ENCODE peak calls at places on chromosomes 5 and 9, in four cellular contexts. A, R, J and N are unnamed samples.

GRCh38 chr9:134099123-134099761 is 31.4 kb upstream of the BRD3 start:
- DNase-seq in R (peak; percentile 24), J (peak; percentile 60), A (peak; percentile 78), N (peak; percentile 56)

GRCh38 chr9:87840126-87840525 is 42.6 kb upstream of the SPATA31E1 start:
- DNase-seq in J (no peak), A (no peak), R (no peak), N (no peak)

GRCh38 chr5:89243611-89244010 is 360.6 kb upstream of the MEF2C start:
- DNase-seq in J (no peak), A (no peak), R (no peak), N (no peak)

GRCh38 chr9:33860200-33860871 is 43.4 kb downstream of the UBE2R2 start:
- DNase-seq in R (no peak), J (no peak), A (no peak), N (no peak)

GRCh38 chr5:150599917-150600511 is 40.4 kb upstream of the SYNPO start:
- DNase-seq in R (no peak), A (peak; percentile 29), J (no peak), N (no peak)

GRCh38 chr5:146388418-146388817 is 49.8 kb downstream of the POU4F3 start:
- DNase-seq in J (no peak), R (no peak), A (no peak), N (no peak)

GRCh38 chr5:141245250-141245717 is at the start of gene PCDHB15:
- DNase-seq in R (no peak), J (no peak), A (peak; percentile 11), N (no peak)

GRCh38 chr5:343461-344401 is 22.2 kb downstream of the AHRR start:
- DNase-seq in J (peak; percentile 72), A (no peak), R (no peak), N (peak; percentile 64)

GRCh38 chr9:136773386-136774044 is 9.2 kb upstream of the LCN15 start:
- DNase-seq in J (no peak), A (peak; percentile 78), R (no peak), N (no peak)

GRCh38 chr9:37992924-37993349 is 76.1 kb downstream of the SHB start:
- DNase-seq in R (no peak), J (no peak), A (peak; percentile 66), N (peak; percentile 74)

GRCh38 chr9:89500008-89500407 is 2.1 kb upstream of the SEMA4D start:
- DNase-seq in R (no peak), J (no peak), A (no peak), N (no peak)

GRCh38 chr5:35820720-35821119 is 36.0 kb upstream of the IL7R start:
- DNase-seq in A (no peak), J (no peak), R (no peak), N (peak; percentile 26)

GRCh38 chr5:10801931-10802674 is 41.1 kb upstream of the DAP start:
- DNase-seq in J (no peak), A (no peak), R (no peak), N (no peak)

GRCh38 chr5:73114029-73114688 is 6.2 kb upstream of the TMEM171 start:
- DNase-seq in A (no peak), J (no peak), R (no peak), N (no peak)

GRCh38 chr5:32276173-32276853 is 36.4 kb downstream of the MTMR12 start:
- DNase-seq in R (no peak), J (no peak), A (no peak), N (peak; percentile 50)

GRCh38 chr9:1328341-1328740 is 278.2 kb downstream of the DMRT2 start:
- DNase-seq in R (no peak), J (no peak), A (no peak), N (no peak)
- TF ChIP-seq SPI1 in R (no peak), J (no peak), A (no peak), N (no peak)

GRCh38 chr5:111649516-111649915 is 107.5 kb downstream of the NREP start:
- DNase-seq in A (no peak), R (no peak), J (no peak), N (no peak)

GRCh38 chr5:111653408-111653807 is 103.6 kb downstream of the NREP start:
- DNase-seq in R (no peak), J (no peak), A (no peak), N (no peak)

GRCh38 chr5:111656580-111656979 is 100.4 kb downstream of the NREP start:
- DNase-seq in R (no peak), J (no peak), A (no peak), N (no peak)

GRCh38 chr5:111655169-111655924 is 101.6 kb downstream of the NREP start:
- DNase-seq in A (no peak), J (no peak), R (no peak), N (no peak)
- TF ChIP-seq SPI1 in A (no peak), J (no peak), R (no peak), N (no peak)

DNA sequence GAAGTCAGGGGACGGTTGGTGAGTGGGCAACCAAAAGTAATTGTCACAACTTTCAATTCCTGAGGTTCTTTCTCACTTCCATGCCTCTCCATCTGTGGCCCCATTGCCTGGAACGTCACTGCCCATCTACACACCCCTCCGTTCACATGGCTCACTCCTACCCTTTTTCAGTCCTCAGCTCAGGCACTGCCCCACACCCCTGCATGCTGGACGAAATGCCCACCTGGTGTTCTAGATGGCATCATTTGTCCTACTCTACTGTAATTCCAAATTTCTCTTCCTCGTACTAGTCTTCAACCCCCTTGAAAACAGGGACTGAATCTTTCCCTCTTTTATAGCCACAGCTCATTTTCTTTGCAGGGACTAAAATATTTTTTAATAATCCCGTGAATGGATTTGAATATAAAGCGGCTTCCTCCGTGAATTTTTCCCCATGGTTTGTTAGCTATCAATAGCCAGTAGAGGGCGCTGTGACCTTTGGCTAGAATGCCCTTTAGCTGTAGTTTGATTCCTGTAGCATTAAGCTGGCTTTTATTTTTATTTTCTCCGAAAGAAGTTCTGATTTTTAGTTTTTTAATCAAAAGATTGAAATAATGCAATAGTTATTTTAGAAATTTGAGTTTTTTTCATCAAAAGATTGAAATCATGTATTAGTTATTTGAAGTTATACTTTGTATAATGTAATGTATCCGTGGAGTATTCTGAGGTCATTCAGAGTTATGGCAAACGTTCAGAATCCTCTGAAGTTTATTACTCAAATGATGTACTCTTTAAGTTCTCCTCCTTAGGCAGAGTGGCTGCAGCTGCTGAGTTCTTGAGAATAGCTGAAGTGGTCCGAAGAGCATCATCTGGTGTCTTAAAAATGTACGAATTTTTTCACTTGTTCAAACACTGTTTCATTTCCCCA is 232.1 kb downstream of the SH3GL2 start:
- DNase-seq in J (peak; percentile 14), A (peak; percentile 37), R (no peak), N (peak; percentile 6)
- TF ChIP-seq SPI1 in J (no peak), A (no peak), R (no peak), N (no peak)

GRCh38 chr5:155883966-155884555 is 442.9 kb upstream of the SGCD start:
- DNase-seq in A (no peak), J (no peak), R (no peak), N (no peak)

GRCh38 chr5:155885199-155885598 is 441.8 kb upstream of the SGCD start:
- DNase-seq in A (no peak), J (no peak), R (no peak), N (no peak)

GRCh38 chr5:155886311-155887031 is 440.5 kb upstream of the SGCD start:
- DNase-seq in J (no peak), R (no peak), A (no peak), N (no peak)
- TF ChIP-seq SPI1 in J (no peak), R (no peak), A (no peak), N (no peak)

DNA sequence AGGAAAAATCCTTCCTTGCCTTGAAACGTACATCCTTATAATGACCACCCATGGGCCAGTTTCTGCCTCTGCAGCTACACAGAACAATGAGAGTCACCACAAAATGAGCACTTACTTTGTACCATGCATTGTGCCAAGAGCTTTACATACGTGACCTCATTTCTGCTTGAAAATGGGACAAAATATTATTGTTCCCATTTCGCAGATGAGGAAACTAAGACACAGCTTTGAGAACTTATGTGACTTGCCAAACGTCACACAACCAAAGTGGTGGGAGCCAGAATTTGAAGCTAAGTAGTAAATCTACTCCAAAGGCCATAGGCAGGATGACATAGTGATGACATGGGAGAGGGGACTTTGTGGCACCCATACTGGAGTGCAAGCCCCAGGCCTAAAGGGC is 34.8 kb upstream of the GRPEL2 start:
- DNase-seq in J (no peak), A (no peak), R (no peak), N (no peak)
- TF ChIP-seq SPI1 in J (no peak), A (no peak), R (no peak), N (no peak)

GRCh38 chr5:123422433-123423277 is 548 bp downstream of the CEP120 start:
- DNase-seq in A (no peak), J (peak; percentile 12), R (no peak), N (no peak)
- TF ChIP-seq SPI1 in A (no peak), J (peak; percentile 9), R (no peak), N (no peak)

GRCh38 chr5:74275204-74275992 is 365.1 kb downstream of the ENC1 start:
- DNase-seq in A (no peak), R (no peak), J (no peak), N (peak; percentile 63)
- TF ChIP-seq SPI1 in A (no peak), R (no peak), J (no peak), N (no peak)

GRCh38 chr9:14529047-14529446 is 164.2 kb downstream of the ZDHHC21 start:
- DNase-seq in A (no peak), R (no peak), J (no peak), N (no peak)
- TF ChIP-seq SPI1 in A (no peak), R (no peak), J (no peak), N (no peak)